ENCODE peak calls at places on chromosomes 11 and 22, in ten cellular contexts. Z is HFF-Myc; Q is AG04449; R is HS-27A; F is effector CD4-positive, alpha-beta T cell; M is nephron progenitor cell; N is body of pancreas; J is activated naive CD4-positive, alpha-beta T cell; I is ELF-1; U is left cardiac atrium. P is an unnamed sample.

GRCh38 chr11:44634401-44635281 is 69.2 kb downstream of the CD82 start:
- DNase-seq in Z (peak; percentile 15), Q (no peak), R (peak; percentile 64), F (no peak), M (peak; percentile 86), N (peak; percentile 82), J (no peak), I (peak; percentile 91), U (peak; percentile 92), P (peak; percentile 2)

GRCh38 chr11:120335596-120335927 is 651 bp upstream of the ARHGEF12 start:
- DNase-seq in Z (no peak), Q (no peak), R (no peak), F (no peak), M (no peak), N (peak; percentile 47), J (no peak), I (no peak), U (peak; percentile 33), P (peak; percentile 70)

GRCh38 chr22:35596821-35597220 is 20.3 kb downstream of the MB start:
- DNase-seq in Z (no peak), Q (no peak), R (no peak), F (no peak), M (no peak), N (peak; percentile 66), J (no peak), I (peak; percentile 69), U (no peak), P (no peak)

GRCh38 chr11:70066136-70066520 is 12.0 kb upstream of the ANO1 start:
- DNase-seq in Z (no peak), Q (no peak), R (no peak), F (no peak), M (no peak), N (no peak), J (no peak), I (no peak), U (no peak), P (no peak)

GRCh38 chr22:32518351-32518750 is 43.7 kb downstream of the FBXO7 start:
- DNase-seq in Z (no peak), Q (no peak), R (no peak), F (no peak), M (no peak), N (no peak), J (no peak), I (no peak), U (no peak), P (no peak)

GRCh38 chr11:35990170-35990569 is 46.3 kb downstream of the LDLRAD3 start:
- DNase-seq in Z (no peak), Q (no peak), R (no peak), F (no peak), M (no peak), N (no peak), J (no peak), I (no peak), U (no peak), P (no peak)

GRCh38 chr11:103359221-103359620 is 250.0 kb downstream of the DYNC2H1 start:
- DNase-seq in Z (no peak), Q (no peak), R (no peak), F (no peak), M (no peak), N (no peak), J (no peak), I (no peak), U (no peak), P (no peak)

GRCh38 chr22:25120093-25120561 is 79.5 kb upstream of the CRYBB3 start:
- DNase-seq in Z (no peak), Q (no peak), R (no peak), F (no peak), M (no peak), N (peak; percentile 80), J (no peak), I (peak; percentile 39), U (no peak), P (no peak)

GRCh38 chr11:111938687-111939160 is 1.6 kb downstream of the DIXDC1 start:
- DNase-seq in Z (no peak), Q (no peak), R (no peak), F (no peak), M (peak; percentile 14), N (no peak), J (no peak), I (peak; percentile 26), U (no peak), P (peak; percentile 77)

GRCh38 chr11:66419825-66420224 is 1.0 kb upstream of the NPAS4 start:
- DNase-seq in Z (no peak), Q (no peak), R (no peak), F (no peak), M (peak; percentile 56), N (no peak), J (no peak), I (peak; percentile 42), U (no peak), P (no peak)

GRCh38 chr22:24107668-24108067 is 73.6 kb upstream of the SUSD2 start:
- DNase-seq in Z (peak; percentile 36), Q (peak; percentile 44), R (no peak), F (no peak), M (no peak), N (peak; percentile 76), J (no peak), I (no peak), U (peak; percentile 93), P (no peak)

GRCh38 chr22:29917052-29917902 is 34.3 kb downstream of the MTMR3 start:
- DNase-seq in Z (no peak), Q (no peak), R (no peak), F (no peak), M (no peak), N (peak; percentile 47), J (no peak), I (no peak), U (peak; percentile 51), P (no peak)

GRCh38 chr11:59216654-59217640 is 4.2 kb upstream of the MPEG1 start:
- DNase-seq in Z (peak; percentile 37), Q (no peak), R (no peak), F (no peak), M (no peak), N (peak; percentile 26), J (no peak), I (no peak), U (no peak), P (peak; percentile 66)

GRCh38 chr11:111633756-111634362 is 31.6 kb downstream of the SIK2 start:
- DNase-seq in Z (no peak), Q (no peak), R (no peak), F (no peak), M (no peak), N (no peak), J (no peak), I (no peak), U (no peak), P (no peak)

GRCh38 chr11:1200611-1201191 is 22.2 kb upstream of the MUC5B start:
- DNase-seq in Z (no peak), Q (no peak), R (no peak), F (no peak), M (no peak), N (peak; percentile 11), J (no peak), I (no peak), U (peak; percentile 15), P (peak; percentile 14)

GRCh38 chr11:112294688-112295340 is 34.2 kb upstream of the PLET1 start:
- DNase-seq in Z (no peak), Q (no peak), R (no peak), F (no peak), M (no peak), N (no peak), J (no peak), I (no peak), U (no peak), P (no peak)

GRCh38 chr11:36724742-36725387 is 126.8 kb upstream of the RAG2 start:
- DNase-seq in Z (no peak), Q (no peak), R (no peak), F (no peak), M (no peak), N (no peak), J (no peak), I (no peak), U (no peak), P (peak; percentile 18)

GRCh38 chr11:119759747-119760412 is 30.9 kb upstream of the NECTIN1 start:
- DNase-seq in Z (no peak), Q (no peak), R (no peak), F (no peak), M (no peak), N (no peak), J (no peak), I (no peak), U (no peak), P (no peak)

GRCh38 chr11:19241260-19242183 is 777 bp upstream of the E2F8 start:
- DNase-seq in Z (no peak), Q (no peak), R (no peak), F (no peak), M (peak; percentile 72), N (no peak), J (no peak), I (peak; percentile 55), U (peak; percentile 33), P (peak; percentile 85)

GRCh38 chr22:24952837-24953293 is 349 bp downstream of the KIAA1671 start:
- DNase-seq in Z (no peak), Q (no peak), R (no peak), F (no peak), M (no peak), N (peak; percentile 70), J (no peak), I (peak; percentile 85), U (peak; percentile 66), P (no peak)

GRCh38 chr22:36160499-36160942 is at the start of gene APOL3:
- DNase-seq in Z (no peak), Q (no peak), R (no peak), F (peak; percentile 19), M (no peak), N (peak; percentile 60), J (no peak), I (no peak), U (peak; percentile 88), P (peak; percentile 29)

GRCh38 chr22:39567135-39567946 is 3.2 kb upstream of the CACNA1I start:
- DNase-seq in Z (no peak), Q (no peak), R (no peak), F (peak; percentile 20), M (no peak), N (no peak), J (peak; percentile 33), I (no peak), U (no peak), P (no peak)

GRCh38 chr11:73141031-73141308 is 1.1 kb downstream of the FCHSD2 start:
- DNase-seq in Z (no peak), Q (no peak), R (no peak), F (no peak), M (no peak), N (no peak), J (no peak), I (no peak), U (no peak), P (peak; percentile 41)

GRCh38 chr11:12189543-12190235 is 79.3 kb downstream of the MICAL2 start:
- DNase-seq in Z (no peak), Q (no peak), R (no peak), F (no peak), M (no peak), N (no peak), J (no peak), I (no peak), U (no peak), P (no peak)

GRCh38 chr22:43162412-43163150 is 11.2 kb downstream of the TSPO start:
- DNase-seq in Z (no peak), Q (no peak), R (no peak), F (no peak), M (no peak), N (no peak), J (no peak), I (no peak), U (no peak), P (no peak)

GRCh38 chr22:48972979-48973693 is 854.5 kb downstream of the BRD1 start:
- DNase-seq in Z (no peak), Q (no peak), R (no peak), F (no peak), M (no peak), N (no peak), J (no peak), I (no peak), U (no peak), P (no peak)

GRCh38 chr11:105589346-105589745 is 20.5 kb upstream of the GRIA4 start:
- DNase-seq in Z (no peak), Q (no peak), R (no peak), F (no peak), M (no peak), N (no peak), J (no peak), I (no peak), U (no peak), P (no peak)

GRCh38 chr22:28560005-28560742 is 119.5 kb downstream of the TTC28 start:
- DNase-seq in Z (no peak), Q (peak; percentile 36), R (no peak), F (no peak), M (no peak), N (no peak), J (no peak), I (peak; percentile 19), U (no peak), P (no peak)